ENCODE peak calls at places on chromosomes 16 and 17, in eight cellular contexts. W is spleen, I is esophagus muscularis mucosa, H is transverse colon, A is HepG2, V is upper lobe of left lung, T is vagina, D is stomach. M is an unnamed sample.

GRCh38 chr16:54200161-54200534 is 86.4 kb downstream of the IRX3 start:
- DNase-seq in W (no peak), I (no peak), H (no peak), A (no peak), V (no peak), T (no peak), D (no peak), M (no peak)

GRCh38 chr17:33201255-33201654 is 91.8 kb downstream of the ASIC2 start:
- DNase-seq in W (no peak), I (no peak), H (no peak), A (no peak), V (no peak), T (peak), D (no peak), M (no peak)

GRCh38 chr17:1992541-1992940 is 32.6 kb downstream of the RTN4RL1 start:
- DNase-seq in W (no peak), I (no peak), H (no peak), A (no peak), V (no peak), T (no peak), D (no peak), M (no peak)

GRCh38 chr16:28053461-28053860 is 10.1 kb downstream of the GSG1L start:
- DNase-seq in W (peak), I (no peak), H (no peak), A (no peak), V (no peak), T (no peak), D (no peak), M (no peak)

GRCh38 chr16:1545044-1545736 is 11.7 kb downstream of the TMEM204 start:
- DNase-seq in W (no peak), I (no peak), H (no peak), A (peak), V (no peak), T (no peak), D (no peak), M (no peak)

GRCh38 chr17:48634446-48635208 is 8.5 kb upstream of the HOXB9 start:
- DNase-seq in W (no peak), I (no peak), H (peak), A (no peak), V (no peak), T (no peak), D (no peak), M (no peak)

GRCh38 chr17:38341035-38341721 is 2.6 kb downstream of the GPR179 start:
- DNase-seq in W (no peak), I (no peak), H (peak), A (peak), V (peak), T (no peak), D (peak), M (no peak)

GRCh38 chr17:79188048-79188447 is 113.4 kb downstream of the ENGASE start:
- DNase-seq in W (no peak), I (no peak), H (no peak), A (no peak), V (no peak), T (no peak), D (no peak), M (no peak)

GRCh38 chr17:17888821-17889220 is 52.0 kb upstream of the SREBF1 start:
- DNase-seq in W (no peak), I (no peak), H (no peak), A (no peak), V (no peak), T (no peak), D (no peak), M (no peak)

GRCh38 chr17:59846391-59847165 is 46.2 kb downstream of the TUBD1 start:
- DNase-seq in W (no peak), I (peak), H (peak), A (peak), V (peak), T (no peak), D (peak), M (no peak)

GRCh38 chr17:15185625-15185991 is 79.5 kb downstream of the PMP22 start:
- DNase-seq in W (no peak), I (no peak), H (peak), A (no peak), V (peak), T (no peak), D (no peak), M (no peak)

GRCh38 chr17:58316260-58316960 is 12.2 kb downstream of the TSPOAP1 start:
- DNase-seq in W (peak), I (no peak), H (no peak), A (no peak), V (peak), T (no peak), D (peak), M (peak)

GRCh38 chr17:15238064-15238463 is 27.1 kb downstream of the PMP22 start:
- DNase-seq in W (no peak), I (no peak), H (no peak), A (no peak), V (no peak), T (no peak), D (no peak), M (no peak)

GRCh38 chr16:87744750-87745514 is 20.9 kb downstream of the KLHDC4 start:
- DNase-seq in W (no peak), I (no peak), H (peak), A (no peak), V (no peak), T (no peak), D (peak), M (no peak)

GRCh38 chr16:83040174-83040573 is 413.4 kb downstream of the CDH13 start:
- DNase-seq in W (no peak), I (no peak), H (no peak), A (no peak), V (no peak), T (no peak), D (no peak), M (no peak)

GRCh38 chr17:29225388-29225787 is 21.3 kb upstream of the CRYBA1 start:
- DNase-seq in W (no peak), I (no peak), H (no peak), A (no peak), V (no peak), T (no peak), D (no peak), M (no peak)

GRCh38 chr17:31787857-31788570 is 71.0 kb downstream of the COPRS start:
- DNase-seq in W (no peak), I (no peak), H (peak), A (peak), V (peak), T (no peak), D (no peak), M (peak)

GRCh38 chr16:11256657-11257130 is 690 bp upstream of the SOCS1 start:
- DNase-seq in W (no peak), I (no peak), H (peak), A (no peak), V (peak), T (no peak), D (peak), M (no peak)

GRCh38 chr17:75763269-75763607 is 1.8 kb downstream of the GALK1 start:
- DNase-seq in W (no peak), I (no peak), H (no peak), A (no peak), V (no peak), T (no peak), D (no peak), M (no peak)

GRCh38 chr17:75764417-75764710 is 628 bp downstream of the GALK1 start:
- DNase-seq in W (no peak), I (no peak), H (no peak), A (no peak), V (no peak), T (no peak), D (no peak), M (no peak)

GRCh38 chr17:75763613-75764416 is 1.2 kb downstream of the GALK1 start:
- DNase-seq in W (peak), I (no peak), H (no peak), A (peak), V (no peak), T (no peak), D (no peak), M (no peak)

GRCh38 chr17:75765981-75766380 is 989 bp upstream of the GALK1 start:
- DNase-seq in W (peak), I (no peak), H (no peak), A (no peak), V (peak), T (no peak), D (no peak), M (no peak)

DNA sequence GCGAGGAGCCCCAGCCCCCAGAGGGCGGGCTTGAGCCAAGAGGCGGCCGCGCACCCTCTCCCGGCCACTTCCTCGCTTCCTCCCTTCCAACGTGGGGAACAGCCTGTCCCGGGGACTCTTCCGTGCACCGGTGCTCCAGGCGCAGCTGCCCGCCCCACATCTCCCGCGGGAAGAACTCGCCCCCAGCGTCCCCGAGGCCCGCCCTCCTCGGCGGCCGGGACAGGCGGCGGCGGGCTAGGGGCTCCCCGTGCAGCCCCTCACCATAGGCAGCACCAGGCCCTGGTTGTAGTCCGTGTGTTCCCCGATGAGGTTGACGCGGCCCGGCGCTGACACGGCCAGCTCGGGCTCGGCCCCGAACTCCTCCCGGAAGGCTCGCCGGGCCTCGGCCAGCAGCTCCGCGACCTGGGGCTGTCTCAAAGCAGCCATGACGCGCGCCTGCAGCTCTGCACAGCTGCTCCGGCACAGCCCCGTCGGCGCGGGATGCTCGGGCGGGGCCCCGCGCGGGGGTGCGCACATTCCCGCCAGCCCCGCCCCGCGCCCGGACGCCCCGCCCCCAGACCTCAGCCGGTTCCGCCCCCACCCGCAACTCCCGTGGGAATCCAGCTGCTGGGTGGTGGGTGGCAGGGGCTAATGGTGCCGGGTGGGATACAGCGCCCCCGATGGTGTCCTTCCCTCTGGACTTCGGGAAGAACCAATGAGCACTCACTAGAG is at the start of gene GALK1:
- DNase-seq in W (peak), I (no peak), H (peak), A (peak), V (peak), T (peak), D (peak), M (no peak)
- TF ChIP-seq POLR2AphosphoS5 in W (peak), I (peak), H (peak), A (peak), V (peak), T (no peak), D (peak), M (peak)

GRCh38 chr17:27336217-27336616 is 42.3 kb downstream of the WSB1 start:
- DNase-seq in W (no peak), I (no peak), H (no peak), A (no peak), V (peak), T (no peak), D (no peak), M (no peak)

GRCh38 chr17:27339198-27339835 is 45.4 kb downstream of the WSB1 start:
- DNase-seq in W (no peak), I (no peak), H (no peak), A (no peak), V (no peak), T (no peak), D (no peak), M (no peak)

GRCh38 chr17:27339836-27340550 is 46.1 kb downstream of the WSB1 start:
- DNase-seq in W (no peak), I (no peak), H (no peak), A (peak), V (no peak), T (no peak), D (no peak), M (no peak)

GRCh38 chr17:27340575-27340974 is 46.7 kb downstream of the WSB1 start:
- DNase-seq in W (no peak), I (no peak), H (no peak), A (no peak), V (no peak), T (no peak), D (no peak), M (no peak)

DNA sequence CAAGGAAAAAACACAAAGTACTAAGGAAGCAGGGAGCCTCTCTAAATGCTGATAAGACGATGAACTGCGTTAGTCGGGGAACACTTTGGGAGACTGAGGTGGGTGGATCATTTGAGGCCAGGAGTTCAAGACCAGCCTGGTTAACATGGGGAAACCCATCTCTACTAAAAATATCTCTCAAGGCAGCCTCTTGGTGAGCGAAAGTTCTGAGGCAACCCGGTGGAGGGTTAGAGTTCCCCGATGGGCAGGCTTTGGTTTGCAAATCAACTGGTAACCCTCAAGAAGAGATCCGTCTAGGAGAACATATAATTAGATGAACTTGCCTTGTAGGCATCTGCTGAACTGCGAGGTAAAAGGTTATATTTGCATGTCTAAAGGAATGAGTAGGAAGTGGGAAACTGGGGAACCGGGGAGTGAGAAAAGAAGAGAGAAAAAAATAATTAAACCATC is 44.6 kb downstream of the WSB1 start:
- DNase-seq in W (no peak), I (no peak), H (no peak), A (no peak), V (no peak), T (no peak), D (no peak), M (no peak)
- H3K4me3 ChIP-seq in W (no peak), I (no peak), H (no peak), A (no peak), V (no peak), T (no peak), D (no peak), M (no peak)

GRCh38 chr16:14527411-14528044 is 102.5 kb downstream of the PARN start:
- DNase-seq in W (no peak), I (no peak), H (no peak), A (no peak), V (peak), T (no peak), D (no peak), M (no peak)
- TF ChIP-seq POLR2AphosphoS5 in W (no peak), I (peak), H (no peak), A (no peak), V (no peak), T (no peak), D (no peak), M (peak)

GRCh38 chr16:24988137-24988535 is 27.0 kb downstream of the ARHGAP17 start:
- DNase-seq in W (no peak), I (no peak), H (no peak), A (no peak), V (no peak), T (no peak), D (no peak), M (no peak)

GRCh38 chr16:24988593-24989338 is 26.4 kb downstream of the ARHGAP17 start:
- DNase-seq in W (no peak), I (no peak), H (peak), A (peak), V (no peak), T (no peak), D (peak), M (peak)

GRCh38 chr16:24984903-24985675 is 30.1 kb downstream of the ARHGAP17 start:
- DNase-seq in W (no peak), I (no peak), H (no peak), A (no peak), V (no peak), T (no peak), D (no peak), M (no peak)

GRCh38 chr16:24984101-24984500 is 31.1 kb downstream of the ARHGAP17 start:
- DNase-seq in W (no peak), I (no peak), H (no peak), A (no peak), V (no peak), T (no peak), D (no peak), M (no peak)

GRCh38 chr16:24986512-24987303 is 28.5 kb downstream of the ARHGAP17 start:
- DNase-seq in W (no peak), I (no peak), H (no peak), A (peak), V (peak), T (no peak), D (no peak), M (no peak)
- H3K4me3 ChIP-seq in W (no peak), I (peak), H (no peak), A (peak), V (no peak), T (no peak), D (no peak), M (no peak)

GRCh38 chr17:78131172-78132085 is 858 bp downstream of the TMC8 start:
- DNase-seq in W (peak), I (no peak), H (peak), A (no peak), V (peak), T (no peak), D (no peak), M (no peak)
- TF ChIP-seq POLR2AphosphoS5 in W (peak), I (no peak), H (no peak), A (no peak), V (no peak), T (no peak), D (no peak), M (no peak)

DNA sequence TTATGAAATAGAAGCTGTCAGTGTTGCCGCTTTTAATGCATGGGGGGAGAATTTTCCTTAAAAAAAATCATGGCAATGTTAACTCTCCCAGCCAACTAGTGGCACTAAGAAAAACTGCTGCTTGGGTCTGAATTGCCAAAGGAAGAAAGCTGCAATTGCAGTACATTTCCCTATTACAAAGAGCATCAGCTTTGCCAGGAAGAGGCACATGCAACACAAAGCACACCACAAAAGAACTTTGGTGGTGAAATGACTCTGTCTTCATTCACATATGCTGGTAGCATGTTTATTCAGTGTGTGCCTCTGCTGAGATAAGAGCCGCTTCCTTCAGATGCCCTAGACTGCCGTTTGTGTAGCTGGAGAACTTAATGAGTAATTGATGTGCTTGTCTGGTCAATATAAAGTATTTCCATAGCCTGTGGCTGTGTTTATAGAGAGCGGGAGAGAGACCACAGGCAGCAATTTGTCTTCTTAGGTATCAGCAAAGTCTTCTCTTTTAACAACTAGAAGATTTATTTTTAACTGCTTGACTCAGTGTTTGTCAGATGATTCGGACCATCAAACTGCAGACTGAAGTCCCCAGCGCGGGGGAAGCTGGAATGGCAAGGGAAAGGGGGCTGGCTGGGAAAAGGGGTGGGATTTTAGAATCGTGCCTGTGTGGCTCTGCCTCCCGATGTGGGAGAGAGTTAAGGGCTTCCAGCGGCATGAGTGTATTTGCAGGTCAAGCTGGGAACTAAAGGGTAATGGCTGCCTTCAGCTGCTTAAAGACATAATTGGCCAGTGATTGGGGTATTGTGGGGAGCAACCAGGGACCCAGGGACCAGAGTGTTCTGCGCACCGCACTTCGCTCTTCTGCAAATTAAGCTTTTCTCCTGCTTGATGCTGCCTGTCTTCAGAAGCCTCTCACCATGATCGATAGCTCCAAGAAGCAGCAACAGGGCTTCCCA is 115.2 kb downstream of the MRTFB start:
- DNase-seq in W (no peak), I (no peak), H (no peak), A (no peak), V (no peak), T (no peak), D (no peak), M (no peak)
- H3K4me3 ChIP-seq in W (peak), I (peak), H (peak), A (no peak), V (peak), T (peak), D (peak), M (peak)

DNA sequence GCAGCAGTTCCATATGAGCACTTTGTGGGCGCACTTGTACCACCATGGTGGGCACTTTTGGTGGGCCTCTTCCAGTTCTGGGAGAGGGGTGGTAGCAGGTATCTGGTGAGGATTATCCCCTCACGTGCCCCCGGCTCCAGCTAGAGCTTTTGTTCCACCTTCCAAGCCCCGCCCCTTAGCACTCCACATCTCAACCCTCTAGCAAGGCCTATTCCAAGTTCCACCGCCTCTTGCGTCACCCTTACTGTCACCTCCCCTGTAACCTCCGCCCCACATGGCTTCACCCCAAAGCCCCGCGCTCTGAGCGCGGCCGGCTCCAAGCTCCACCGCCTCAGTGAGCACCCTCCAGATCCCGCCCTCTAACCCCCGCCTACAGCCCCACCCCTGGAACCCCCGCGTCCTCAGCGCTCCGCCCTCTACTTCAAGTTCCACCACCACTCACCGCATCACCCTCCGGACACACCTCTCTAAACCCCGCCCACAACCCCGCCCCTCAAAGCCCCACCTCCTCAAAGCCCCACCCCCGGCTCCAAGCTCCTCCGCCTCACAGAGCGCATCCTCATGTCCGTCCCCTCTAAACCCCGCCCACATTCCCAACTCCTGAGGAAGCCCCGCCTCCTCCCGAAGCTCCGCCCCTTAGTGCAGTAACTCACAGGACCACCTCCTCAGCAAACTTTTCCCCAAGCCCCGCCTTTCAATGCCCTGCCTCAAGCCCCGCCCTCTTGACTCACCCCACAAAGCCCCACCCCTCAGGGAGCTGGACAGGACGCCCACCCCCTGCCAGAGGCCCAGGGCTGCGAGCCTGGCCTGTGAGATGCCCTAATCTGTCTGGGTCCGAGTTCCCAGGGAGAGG is 11.1 kb downstream of the SCN4A start:
- DNase-seq in W (no peak), I (no peak), H (peak), A (peak), V (peak), T (no peak), D (peak), M (no peak)
- TF ChIP-seq POLR2AphosphoS5 in W (no peak), I (no peak), H (no peak), A (no peak), V (no peak), T (no peak), D (no peak), M (no peak)

GRCh38 chr17:82037889-82038195 is 345 bp upstream of the DCXR start:
- DNase-seq in W (no peak), I (no peak), H (no peak), A (no peak), V (no peak), T (no peak), D (no peak), M (no peak)
- H3K4me3 ChIP-seq in W (peak), I (peak), H (peak), A (peak), V (no peak), T (peak), D (peak), M (peak)

GRCh38 chr16:89549007-89549700 is 11.3 kb upstream of the RPL13 start:
- DNase-seq in W (no peak), I (no peak), H (no peak), A (no peak), V (no peak), T (no peak), D (no peak), M (no peak)
- TF ChIP-seq POLR2AphosphoS5 in W (no peak), I (no peak), H (no peak), A (no peak), V (no peak), T (no peak), D (no peak), M (no peak)

GRCh38 chr16:30972872-30973271 is 12.1 kb upstream of the HSD3B7 start:
- DNase-seq in W (no peak), I (no peak), H (no peak), A (peak), V (no peak), T (no peak), D (no peak), M (no peak)
- H3K4me3 ChIP-seq in W (no peak), I (no peak), H (no peak), A (no peak), V (no peak), T (no peak), D (no peak), M (no peak)